ENCODE peak calls at places on chromosomes 13 and 19, in four cellular contexts. J, P, B and N are unnamed samples.

GRCh38 chr19:35254341-35255297 is 5.8 kb downstream of the LSR start:
- DNase-seq in P (no peak), B (no peak), J (no peak), N (no peak)

GRCh38 chr19:16566161-16566560 is 6.1 kb downstream of the SLC35E1 start:
- DNase-seq in P (no peak), B (no peak), J (no peak), N (no peak)

GRCh38 chr19:7152568-7152967 is 83.1 kb downstream of the ZNF557 start:
- DNase-seq in J (no peak), P (peak), B (no peak), N (no peak)

GRCh38 chr19:44689290-44690130 is 9.4 kb upstream of the CEACAM16 start:
- DNase-seq in B (peak), J (peak), P (peak), N (peak)

GRCh38 chr13:45335397-45336024 is 5.5 kb downstream of the TPT1 start:
- DNase-seq in P (no peak), J (no peak), B (peak), N (no peak)

GRCh38 chr19:11196406-11197287 is 698 bp downstream of the KANK2 start:
- DNase-seq in B (no peak), J (peak), P (no peak), N (no peak)

GRCh38 chr19:1097810-1098176 is 2.6 kb upstream of the POLR2E start:
- DNase-seq in P (peak), J (no peak), B (peak), N (no peak)

GRCh38 chr13:58991826-58992477 is 1171.8 kb downstream of the DIAPH3 start:
- DNase-seq in B (no peak), J (no peak), P (no peak), N (no peak)

GRCh38 chr19:32233091-32233490 is 112.3 kb upstream of the ZNF507 start:
- DNase-seq in J (no peak), B (no peak), P (no peak), N (no peak)

GRCh38 chr19:28217064-28217463 is 995.9 kb downstream of the UQCRFS1 start:
- DNase-seq in J (no peak), B (no peak), P (no peak), N (peak)

GRCh38 chr13:21675095-21676007 is 4.5 kb downstream of the FGF9 start:
- DNase-seq in P (no peak), B (no peak), J (no peak), N (no peak)

GRCh38 chr19:51702103-51702753 is 9.1 kb downstream of the SPACA6 start:
- DNase-seq in B (no peak), J (peak), P (peak), N (peak)

GRCh38 chr13:23723463-23723862 is 153.3 kb downstream of the TNFRSF19 start:
- DNase-seq in B (no peak), J (no peak), P (no peak), N (no peak)

GRCh38 chr13:59588717-59589067 is 575.0 kb downstream of the DIAPH3 start:
- DNase-seq in P (no peak), J (no peak), B (no peak), N (no peak)

GRCh38 chr19:51324082-51324481 is 12.6 kb downstream of the IGLON5 start:
- DNase-seq in P (no peak), J (no peak), B (no peak), N (no peak)

GRCh38 chr19:10708261-10708660 is 7.0 kb downstream of the QTRT1 start:
- DNase-seq in P (no peak), B (no peak), J (no peak), N (no peak)

GRCh38 chr13:65497265-65497664 is 1732.9 kb downstream of the PCDH9 start:
- DNase-seq in P (peak), J (no peak), B (no peak), N (no peak)

GRCh38 chr19:17170538-17171297 is 44.4 kb upstream of the USE1 start:
- DNase-seq in B (no peak), J (no peak), P (no peak), N (no peak)

GRCh38 chr19:2478324-2478755 is 2.4 kb downstream of the GADD45B start:
- DNase-seq in J (no peak), B (no peak), P (peak), N (peak)

GRCh38 chr19:23520441-23520840 is 125.2 kb upstream of the ZNF91 start:
- DNase-seq in J (no peak), P (no peak), B (no peak), N (no peak)

GRCh38 chr19:18390075-18390909 is 4.3 kb downstream of the GDF15 start:
- DNase-seq in J (no peak), P (peak), B (no peak), N (no peak)

GRCh38 chr19:50686310-50687032 is 33.1 kb downstream of the SHANK1 start:
- DNase-seq in J (no peak), B (no peak), P (no peak), N (no peak)

GRCh38 chr13:99045396-99045795 is 67.5 kb upstream of the DOCK9 start:
- DNase-seq in B (no peak), J (no peak), P (no peak), N (no peak)

GRCh38 chr13:24995225-24995804 is 100.6 kb upstream of the PABPC3 start:
- DNase-seq in B (peak), J (peak), P (peak), N (peak)

GRCh38 chr19:12772323-12772722 is 3.0 kb downstream of the HOOK2 start:
- DNase-seq in B (no peak), J (no peak), P (no peak), N (no peak)

GRCh38 chr19:12769689-12770088 is 5.7 kb downstream of the HOOK2 start:
- DNase-seq in P (no peak), B (no peak), J (no peak), N (peak)

GRCh38 chr19:12767666-12768065 is 7.7 kb downstream of the HOOK2 start:
- DNase-seq in P (no peak), J (no peak), B (no peak), N (no peak)

GRCh38 chr19:12773571-12773970 is 1.8 kb downstream of the HOOK2 start:
- DNase-seq in J (no peak), B (no peak), P (peak), N (no peak)

GRCh38 chr19:12770922-12771321 is 4.4 kb downstream of the HOOK2 start:
- DNase-seq in J (no peak), P (no peak), B (no peak), N (no peak)
- TF ChIP-seq PHF8 in J (no peak), P (no peak), B (no peak), N (no peak)

GRCh38 chr13:61110804-61111203 is 304.8 kb downstream of the PCDH20 start:
- DNase-seq in P (no peak), J (no peak), B (no peak), N (no peak)
- TF ChIP-seq PHF8 in P (no peak), J (no peak), B (no peak), N (no peak)

DNA sequence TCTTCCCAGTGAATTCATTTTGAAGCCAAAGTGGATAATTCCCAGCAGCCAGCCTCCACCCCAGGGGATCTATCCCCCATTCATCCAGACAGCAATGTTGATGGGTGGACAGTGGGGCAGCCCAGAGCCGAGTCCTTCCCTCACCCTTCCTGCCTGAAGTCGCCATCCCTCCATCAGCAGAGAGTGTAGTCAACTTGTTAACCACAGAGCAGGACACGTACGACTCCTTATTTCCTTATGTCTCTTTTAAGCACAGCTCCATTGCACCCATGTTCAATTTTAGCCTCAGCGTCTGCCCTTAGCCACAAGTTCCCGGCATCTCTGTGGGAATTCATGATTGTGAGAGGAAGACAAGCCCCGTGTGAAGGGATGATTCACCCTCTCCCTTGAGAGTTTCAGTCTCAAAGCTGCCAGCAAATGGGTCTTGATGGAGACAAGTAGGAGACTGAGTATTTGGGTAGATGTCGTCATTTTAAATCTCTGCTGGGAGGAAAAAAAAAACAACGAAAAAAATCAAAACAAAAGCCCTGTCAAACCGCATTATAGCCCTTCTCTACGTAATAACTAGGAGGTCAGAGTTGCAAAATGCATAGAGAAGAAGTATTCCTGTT is 58.3 kb upstream of the MEDAG start:
- DNase-seq in J (no peak), P (no peak), B (no peak), N (no peak)
- TF ChIP-seq PHF8 in J (no peak), P (no peak), B (no peak), N (no peak)

GRCh38 chr19:48565090-48565489 is 13.1 kb downstream of the SULT2B1 start:
- DNase-seq in B (peak), P (peak), J (peak), N (no peak)
- TF ChIP-seq PHF8 in B (no peak), P (no peak), J (no peak), N (no peak)

DNA sequence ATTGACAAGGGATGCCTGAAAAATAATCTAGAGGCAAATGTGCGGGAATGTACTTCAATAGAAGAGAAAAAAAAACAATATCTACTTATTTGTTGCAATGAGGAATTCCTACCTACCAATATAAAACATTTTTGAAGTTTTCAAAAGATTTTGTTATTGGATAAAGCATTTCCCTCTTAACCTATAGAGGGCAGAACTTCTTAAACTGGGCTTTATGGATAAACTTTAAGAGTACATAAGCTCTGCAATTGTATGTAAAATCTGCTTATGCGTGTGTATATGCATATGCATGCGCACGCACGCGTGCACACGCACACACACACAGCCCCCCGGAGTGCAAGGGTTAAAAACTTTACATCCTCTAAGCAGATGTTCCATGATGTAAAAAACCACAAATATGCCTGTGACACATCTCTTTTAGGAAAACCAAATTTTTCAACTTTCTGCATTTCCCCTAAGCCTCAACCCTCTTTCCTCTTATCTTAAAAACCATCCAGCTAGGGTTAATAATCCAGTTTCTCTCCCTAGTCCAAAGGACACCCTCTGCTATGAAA is 73.1 kb upstream of the OXGR1 start:
- DNase-seq in P (no peak), J (no peak), B (no peak), N (no peak)
- TF ChIP-seq PHF8 in P (no peak), J (no peak), B (no peak), N (no peak)

DNA sequence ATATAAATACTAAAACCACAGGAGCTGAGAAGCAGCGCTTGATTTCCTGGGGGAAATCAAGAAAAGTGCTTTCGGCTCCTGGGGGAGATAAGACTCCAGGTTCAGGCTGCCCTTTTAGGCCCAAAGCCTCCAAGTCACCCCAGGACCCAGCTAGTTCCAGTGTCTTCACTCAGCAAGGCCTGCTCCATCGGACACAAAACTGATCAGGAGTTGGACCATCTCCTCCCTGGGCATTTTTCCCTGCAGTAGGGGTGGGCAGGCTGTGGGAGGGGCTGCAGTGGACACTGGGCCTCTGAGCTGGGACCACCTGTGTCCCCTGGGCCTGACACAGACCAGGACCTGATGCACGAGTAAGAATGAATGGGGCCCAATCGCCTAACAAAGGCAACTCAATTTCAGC is 15.2 kb downstream of the C19orf12 start:
- DNase-seq in B (no peak), P (no peak), J (no peak), N (no peak)
- TF ChIP-seq PHF8 in B (no peak), P (no peak), J (no peak), N (no peak)

GRCh38 chr19:48752511-48753365 is at the start of gene FUT1:
- DNase-seq in P (no peak), B (no peak), J (peak), N (peak)
- TF ChIP-seq PHF8 in P (no peak), B (no peak), J (no peak), N (peak)

GRCh38 chr13:39599842-39600241 is 3.2 kb downstream of the LHFPL6 start:
- DNase-seq in P (no peak), J (no peak), B (no peak), N (no peak)
- TF ChIP-seq PHF8 in P (no peak), J (no peak), B (no peak), N (no peak)

GRCh38 chr13:56561327-56561726 is 579.4 kb upstream of the PRR20A start:
- DNase-seq in B (no peak), P (no peak), J (peak), N (no peak)
- TF ChIP-seq PHF8 in B (no peak), P (no peak), J (no peak), N (no peak)